ENCODE peak calls at places on chromosomes 11 and 22, in seven cellular contexts. One of them, this sample, is unnamed.

GRCh38 chr11:30424851-30425250 is 101.9 kb downstream of the ARL14EP start:
- DNase-seq in stimulated activated CD8-positive, alpha-beta memory T cell treated with anti-CD3 and anti-CD28 coated beads, Interleukin-2, amount 100 ng/mL, for 1 hour: no peak
- DNase-seq in aorta: no peak
- DNase-seq in NCI-H2029 treated with DMSO at 0.1 percent for 48 hours: no peak
- DNase-seq in caudate nucleus: no peak
- DNase-seq in effector memory CD4-positive, alpha-beta T cell: no peak
- DNase-seq in stimulated activated CD4-positive, alpha-beta T cell treated with anti-CD3 and anti-CD28 coated beads, Interleukin-1b, Interleukin-23, amount 100 ng/mL, for 48 hours: no peak
- DNase-seq in this sample: no peak

GRCh38 chr11:68843703-68844312 is 2.1 kb upstream of the CPT1A start:
- DNase-seq in stimulated activated CD8-positive, alpha-beta memory T cell treated with anti-CD3 and anti-CD28 coated beads, Interleukin-2, amount 100 ng/mL, for 1 hour: peak
- DNase-seq in aorta: peak
- DNase-seq in NCI-H2029 treated with DMSO at 0.1 percent for 48 hours: peak
- DNase-seq in caudate nucleus: no peak
- DNase-seq in effector memory CD4-positive, alpha-beta T cell: peak
- DNase-seq in stimulated activated CD4-positive, alpha-beta T cell treated with anti-CD3 and anti-CD28 coated beads, Interleukin-1b, Interleukin-23, amount 100 ng/mL, for 48 hours: peak
- DNase-seq in this sample: peak

GRCh38 chr11:19466314-19466713 is 225.6 kb upstream of the E2F8 start:
- DNase-seq in stimulated activated CD8-positive, alpha-beta memory T cell treated with anti-CD3 and anti-CD28 coated beads, Interleukin-2, amount 100 ng/mL, for 1 hour: no peak
- DNase-seq in aorta: no peak
- DNase-seq in NCI-H2029 treated with DMSO at 0.1 percent for 48 hours: no peak
- DNase-seq in caudate nucleus: no peak
- DNase-seq in effector memory CD4-positive, alpha-beta T cell: no peak
- DNase-seq in stimulated activated CD4-positive, alpha-beta T cell treated with anti-CD3 and anti-CD28 coated beads, Interleukin-1b, Interleukin-23, amount 100 ng/mL, for 48 hours: no peak
- DNase-seq in this sample: no peak

GRCh38 chr22:25898707-25899365 is 156.8 kb downstream of the MYO18B start:
- DNase-seq in stimulated activated CD8-positive, alpha-beta memory T cell treated with anti-CD3 and anti-CD28 coated beads, Interleukin-2, amount 100 ng/mL, for 1 hour: no peak
- DNase-seq in aorta: no peak
- DNase-seq in NCI-H2029 treated with DMSO at 0.1 percent for 48 hours: no peak
- DNase-seq in caudate nucleus: no peak
- DNase-seq in effector memory CD4-positive, alpha-beta T cell: no peak
- DNase-seq in stimulated activated CD4-positive, alpha-beta T cell treated with anti-CD3 and anti-CD28 coated beads, Interleukin-1b, Interleukin-23, amount 100 ng/mL, for 48 hours: no peak
- DNase-seq in this sample: no peak

GRCh38 chr11:64356498-64357411 is 2.2 kb upstream of the RPS6KA4 start:
- DNase-seq in stimulated activated CD8-positive, alpha-beta memory T cell treated with anti-CD3 and anti-CD28 coated beads, Interleukin-2, amount 100 ng/mL, for 1 hour: no peak
- DNase-seq in aorta: peak
- DNase-seq in NCI-H2029 treated with DMSO at 0.1 percent for 48 hours: no peak
- DNase-seq in caudate nucleus: no peak
- DNase-seq in effector memory CD4-positive, alpha-beta T cell: no peak
- DNase-seq in stimulated activated CD4-positive, alpha-beta T cell treated with anti-CD3 and anti-CD28 coated beads, Interleukin-1b, Interleukin-23, amount 100 ng/mL, for 48 hours: peak
- DNase-seq in this sample: no peak

GRCh38 chr11:119051440-119052162 is 5.4 kb downstream of the HYOU1 start:
- DNase-seq in stimulated activated CD8-positive, alpha-beta memory T cell treated with anti-CD3 and anti-CD28 coated beads, Interleukin-2, amount 100 ng/mL, for 1 hour: no peak
- DNase-seq in aorta: no peak
- DNase-seq in NCI-H2029 treated with DMSO at 0.1 percent for 48 hours: no peak
- DNase-seq in caudate nucleus: no peak
- DNase-seq in effector memory CD4-positive, alpha-beta T cell: no peak
- DNase-seq in stimulated activated CD4-positive, alpha-beta T cell treated with anti-CD3 and anti-CD28 coated beads, Interleukin-1b, Interleukin-23, amount 100 ng/mL, for 48 hours: no peak
- DNase-seq in this sample: peak

GRCh38 chr11:88410636-88411035 is 73.1 kb upstream of the CTSC start:
- DNase-seq in stimulated activated CD8-positive, alpha-beta memory T cell treated with anti-CD3 and anti-CD28 coated beads, Interleukin-2, amount 100 ng/mL, for 1 hour: no peak
- DNase-seq in aorta: no peak
- DNase-seq in NCI-H2029 treated with DMSO at 0.1 percent for 48 hours: no peak
- DNase-seq in caudate nucleus: no peak
- DNase-seq in effector memory CD4-positive, alpha-beta T cell: no peak
- DNase-seq in stimulated activated CD4-positive, alpha-beta T cell treated with anti-CD3 and anti-CD28 coated beads, Interleukin-1b, Interleukin-23, amount 100 ng/mL, for 48 hours: no peak
- DNase-seq in this sample: no peak

GRCh38 chr11:2780850-2781412 is 81.1 kb upstream of the KCNQ1OT1 start:
- DNase-seq in stimulated activated CD8-positive, alpha-beta memory T cell treated with anti-CD3 and anti-CD28 coated beads, Interleukin-2, amount 100 ng/mL, for 1 hour: no peak
- DNase-seq in aorta: peak
- DNase-seq in NCI-H2029 treated with DMSO at 0.1 percent for 48 hours: no peak
- DNase-seq in caudate nucleus: no peak
- DNase-seq in effector memory CD4-positive, alpha-beta T cell: no peak
- DNase-seq in stimulated activated CD4-positive, alpha-beta T cell treated with anti-CD3 and anti-CD28 coated beads, Interleukin-1b, Interleukin-23, amount 100 ng/mL, for 48 hours: no peak
- DNase-seq in this sample: no peak

GRCh38 chr11:1162498-1163311 is 5.0 kb downstream of the MUC5AC start:
- DNase-seq in stimulated activated CD8-positive, alpha-beta memory T cell treated with anti-CD3 and anti-CD28 coated beads, Interleukin-2, amount 100 ng/mL, for 1 hour: no peak
- DNase-seq in aorta: peak
- DNase-seq in NCI-H2029 treated with DMSO at 0.1 percent for 48 hours: no peak
- DNase-seq in caudate nucleus: no peak
- DNase-seq in effector memory CD4-positive, alpha-beta T cell: no peak
- DNase-seq in stimulated activated CD4-positive, alpha-beta T cell treated with anti-CD3 and anti-CD28 coated beads, Interleukin-1b, Interleukin-23, amount 100 ng/mL, for 48 hours: no peak
- DNase-seq in this sample: no peak

This sample was measured in T-helper 17 cell.